ENCODE peak calls at places on chromosomes 4 and X, in five cellular contexts. H is fibroblast of the aortic adventitia, C is fibroblast of lung, I is fibroblast of villous mesenchyme, U is heart right ventricle. E is an unnamed sample.

GRCh38 chr4:168667397-168667796 is 170.5 kb downstream of the PALLD start:
- DNase-seq in H (no peak), C (no peak), I (peak), U (no peak), E (no peak)

GRCh38 chr4:91427171-91427570 is 876.6 kb upstream of the GRID2 start:
- DNase-seq in H (no peak), C (peak), I (no peak), U (no peak), E (no peak)

GRCh38 chr4:15451866-15452765 is 17.6 kb upstream of the CC2D2A start:
- DNase-seq in H (peak), C (peak), I (peak), U (no peak), E (peak)

GRCh38 chr4:144449623-144450022 is 196.3 kb upstream of the HHIP start:
- DNase-seq in H (peak), C (peak), I (peak), U (peak), E (peak)

GRCh38 chr4:186902361-186902760 is 178.7 kb upstream of the FAT1 start:
- DNase-seq in H (no peak), C (no peak), I (peak), U (no peak), E (no peak)

GRCh38 chrX:137424679-137425078 is 141.2 kb upstream of the ZIC3 start:
- DNase-seq in H (no peak), C (no peak), I (no peak), U (no peak), E (no peak)

GRCh38 chr4:143234153-143234552 is 49.4 kb downstream of the USP38 start:
- DNase-seq in H (no peak), C (no peak), I (peak), U (no peak), E (no peak)

GRCh38 chr4:106614446-106614845 is 245.9 kb upstream of the GIMD1 start:
- DNase-seq in H (peak), C (peak), I (no peak), U (no peak), E (no peak)

GRCh38 chrX:13009844-13010243 is 34.6 kb downstream of the FAM9C start:
- DNase-seq in H (no peak), C (peak), I (no peak), U (no peak), E (no peak)

GRCh38 chr4:68361146-68361589 is 11.3 kb upstream of the YTHDC1 start:
- DNase-seq in H (peak), C (peak), I (peak), U (no peak), E (peak)

GRCh38 chrX:131331152-131331551 is 42.0 kb upstream of the IGSF1 start:
- DNase-seq in H (no peak), C (no peak), I (no peak), U (no peak), E (no peak)

GRCh38 chr4:26207631-26208030 is 113.2 kb upstream of the RBPJ start:
- DNase-seq in H (no peak), C (peak), I (no peak), U (no peak), E (no peak)

GRCh38 chr4:125707397-125707796 is 392.6 kb downstream of the FAT4 start:
- DNase-seq in H (no peak), C (no peak), I (no peak), U (no peak), E (no peak)

GRCh38 chrX:40177489-40177888 is 79.7 kb upstream of the BCOR start:
- DNase-seq in H (no peak), C (no peak), I (no peak), U (no peak), E (no peak)
- H3K4me3 ChIP-seq in H (no peak), C (no peak), I (no peak), U (no peak), E (no peak)

DNA sequence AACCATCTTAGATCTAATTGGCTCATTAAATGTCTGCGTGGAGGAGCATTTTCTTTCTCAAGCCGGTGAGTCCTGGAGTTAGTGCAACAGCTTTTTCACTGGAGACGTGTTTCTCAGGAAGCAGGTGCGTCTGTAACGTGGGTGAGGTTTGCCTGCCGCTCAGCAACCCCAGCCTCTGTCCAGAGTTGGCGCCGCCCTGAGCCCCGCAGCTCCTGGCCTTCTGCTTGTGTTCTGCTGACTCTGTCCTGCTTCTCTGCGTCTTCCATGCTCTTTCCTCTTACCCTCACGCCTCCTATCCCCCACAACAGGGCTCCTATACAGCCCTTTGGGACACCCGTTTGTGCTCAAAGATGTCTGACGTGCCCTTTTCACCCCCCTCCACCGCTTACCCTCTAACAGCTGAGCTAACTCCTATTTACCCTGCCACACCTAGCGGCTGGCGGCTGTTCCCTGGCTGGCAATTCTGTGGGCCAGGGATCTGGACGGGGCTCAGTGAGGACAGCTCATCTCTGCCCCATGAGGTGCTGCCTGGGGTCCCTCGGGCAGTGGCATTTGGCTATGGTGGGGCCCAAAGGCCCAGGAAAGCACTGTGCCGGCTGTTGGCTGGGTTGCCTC is 18.8 kb downstream of the DOK7 start:
- DNase-seq in H (no peak), C (no peak), I (no peak), U (no peak), E (no peak)
- H3K4me3 ChIP-seq in H (no peak), C (no peak), I (no peak), U (no peak), E (no peak)

GRCh38 chr4:17812801-17813200 is 2.0 kb downstream of the NCAPG start:
- DNase-seq in H (no peak), C (no peak), I (no peak), U (no peak), E (peak)
- H3K4me3 ChIP-seq in H (peak), C (peak), I (peak), U (no peak), E (peak)

DNA sequence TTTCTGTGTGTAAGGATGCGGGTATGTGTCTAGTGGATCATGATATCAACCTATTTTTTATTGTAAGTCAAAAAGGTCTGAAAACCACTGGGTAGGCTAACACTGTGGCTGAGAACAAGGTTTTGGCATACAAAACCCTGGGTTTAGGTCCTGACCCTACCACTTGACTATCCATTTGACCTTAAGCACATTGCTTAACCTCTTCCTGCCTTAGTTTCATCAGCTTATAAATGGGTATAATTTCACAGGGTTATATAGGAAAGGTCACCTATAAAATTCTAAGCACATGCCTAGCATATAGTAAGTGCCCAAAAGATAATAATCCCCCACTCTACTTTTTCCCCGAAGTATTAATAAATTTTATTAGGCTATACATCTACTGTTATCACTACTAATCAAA is 263.0 kb downstream of the UNC5C start:
- DNase-seq in H (no peak), C (no peak), I (no peak), U (no peak), E (no peak)
- H3K4me3 ChIP-seq in H (no peak), C (no peak), I (no peak), U (no peak), E (no peak)

GRCh38 chrX:54246866-54247265 is 63.8 kb upstream of the FAM120C start:
- DNase-seq in H (no peak), C (no peak), I (no peak), U (no peak), E (peak)
- H3K4me3 ChIP-seq in H (no peak), C (no peak), I (no peak), U (no peak), E (no peak)

GRCh38 chrX:48736303-48736702 is 25.2 kb upstream of the GLOD5 start:
- DNase-seq in H (no peak), C (no peak), I (no peak), U (no peak), E (no peak)
- H3K4me3 ChIP-seq in H (peak), C (no peak), I (peak), U (no peak), E (peak)

GRCh38 chrX:14027511-14028019 is 2.1 kb downstream of the GEMIN8 start:
- DNase-seq in H (peak), C (peak), I (no peak), U (no peak), E (peak)
- H3K4me3 ChIP-seq in H (no peak), C (no peak), I (no peak), U (no peak), E (no peak)

DNA sequence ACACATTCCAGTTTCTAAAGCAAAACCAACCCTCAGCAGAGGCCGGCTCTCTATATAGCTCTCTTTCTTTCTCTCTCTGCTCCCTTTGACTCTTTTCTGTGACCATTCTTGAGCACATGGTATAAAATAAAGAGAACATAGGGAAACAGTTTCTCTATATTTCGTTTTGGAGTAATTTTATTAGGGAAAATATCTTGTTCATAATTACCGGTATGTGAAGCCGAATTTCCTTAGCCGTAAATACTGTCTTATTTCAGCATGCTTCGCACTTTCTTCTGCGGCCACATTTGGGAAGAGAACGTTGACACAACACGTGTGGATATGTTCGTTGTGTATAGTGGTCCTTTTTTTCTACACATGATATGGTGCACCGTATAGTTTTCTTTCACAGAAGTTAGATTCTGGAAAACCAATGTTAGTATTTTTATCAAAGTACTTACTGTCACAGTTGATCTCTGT is 4.9 kb upstream of the LEF1 start:
- DNase-seq in H (no peak), C (no peak), I (no peak), U (no peak), E (no peak)
- H3K4me3 ChIP-seq in H (peak), C (peak), I (peak), U (peak), E (peak)

GRCh38 chrX:136250191-136251041 is 784 bp downstream of the MAP7D3 start:
- DNase-seq in H (no peak), C (peak), I (no peak), U (no peak), E (no peak)
- H3K4me3 ChIP-seq in H (peak), C (peak), I (peak), U (peak), E (peak)

GRCh38 chr4:83171640-83172039 is 57.1 kb upstream of the PLAC8 start:
- DNase-seq in H (no peak), C (no peak), I (no peak), U (no peak), E (peak)
- H3K4me3 ChIP-seq in H (no peak), C (no peak), I (no peak), U (no peak), E (no peak)

E was measured in fibroblast of pulmonary artery.